ENCODE peak calls at places on chromosomes 12 and 14, in four cellular contexts. D is HepG2, I is K562, K is A549. V is an unnamed sample.

GRCh38 chr14:89572566-89573398 is 155.7 kb upstream of the FOXN3 start:
- DNase-seq in K (no peak), D (no peak), I (no peak), V (no peak)

GRCh38 chr12:14618990-14619389 is 51.3 kb upstream of the PLBD1 start:
- DNase-seq in K (peak), I (peak), D (no peak), V (no peak)

GRCh38 chr12:6089041-6089823 is 35.2 kb downstream of the VWF start:
- DNase-seq in I (no peak), D (peak), K (no peak), V (peak)

GRCh38 chr12:65779091-65779642 is 45.1 kb upstream of the HMGA2 start:
- DNase-seq in K (no peak), D (no peak), I (no peak), V (no peak)

GRCh38 chr14:79578470-79578869 is 632.8 kb downstream of the DIO2 start:
- DNase-seq in D (no peak), I (no peak), K (no peak), V (no peak)

GRCh38 chr12:49874142-49874897 is 29.4 kb downstream of the FAIM2 start:
- DNase-seq in I (no peak), K (no peak), D (no peak), V (no peak)

GRCh38 chr12:26939192-26939832 is 1.0 kb downstream of the FGFR1OP2 start:
- DNase-seq in K (no peak), D (no peak), I (peak), V (no peak)

GRCh38 chr12:26158078-26158764 is 33.4 kb upstream of the BHLHE41 start:
- DNase-seq in I (no peak), K (no peak), D (no peak), V (no peak)

GRCh38 chr12:3967556-3968160 is 94.5 kb upstream of the PARP11 start:
- DNase-seq in D (peak), I (no peak), K (no peak), V (no peak)

GRCh38 chr12:66188584-66189475 is at the start of gene IRAK3:
- DNase-seq in I (no peak), D (no peak), K (no peak), V (peak)

GRCh38 chr14:30779210-30779609 is 95.1 kb upstream of the COCH start:
- DNase-seq in I (no peak), K (no peak), D (no peak), V (no peak)

GRCh38 chr12:76018111-76018510 is 13.5 kb downstream of the PHLDA1 start:
- DNase-seq in K (no peak), I (no peak), D (peak), V (peak)

GRCh38 chr12:69497308-69498026 is 27.3 kb downstream of the FRS2 start:
- DNase-seq in K (no peak), D (no peak), I (no peak), V (no peak)

GRCh38 chr12:69501154-69501895 is 31.1 kb downstream of the FRS2 start:
- DNase-seq in I (no peak), D (no peak), K (no peak), V (no peak)

GRCh38 chr12:69500631-69501030 is 30.4 kb downstream of the FRS2 start:
- DNase-seq in D (no peak), K (no peak), I (no peak), V (no peak)

GRCh38 chr12:69508091-69508490 is 37.9 kb downstream of the FRS2 start:
- DNase-seq in D (no peak), K (no peak), I (no peak), V (no peak)

DNA sequence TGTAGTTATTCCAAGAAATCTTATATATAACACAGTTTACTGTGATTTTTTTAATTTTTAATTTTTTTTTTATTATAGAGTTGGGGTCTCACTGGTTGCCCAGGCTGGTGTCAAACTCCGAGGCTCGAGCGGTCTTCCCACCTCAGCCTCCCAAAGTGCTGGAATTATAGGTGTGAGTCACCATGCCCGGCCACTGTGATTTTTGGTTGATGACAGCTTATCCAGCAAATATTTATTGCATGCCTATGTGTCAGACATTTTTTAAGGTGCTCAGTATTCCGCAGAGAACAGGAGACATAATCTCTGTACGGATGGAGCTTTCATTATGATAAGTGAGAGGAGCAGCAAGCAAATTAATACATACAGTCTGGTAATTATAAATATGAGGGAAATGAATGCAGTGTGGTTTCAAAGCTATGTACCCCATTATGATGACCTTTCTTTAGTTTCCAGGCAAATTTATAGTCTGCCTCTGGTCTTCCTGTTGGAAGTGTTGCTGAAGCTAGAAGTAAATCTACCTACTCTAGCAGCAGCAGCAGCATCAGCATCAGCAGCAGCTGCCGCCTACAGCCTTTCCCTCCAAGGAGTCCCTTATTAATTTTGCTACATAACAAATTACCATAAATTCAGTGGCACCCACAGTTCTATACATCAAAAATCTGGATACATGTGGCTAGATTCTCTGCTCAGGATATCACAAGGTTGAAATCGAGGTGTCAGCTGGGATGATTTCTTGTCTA is 32.3 kb downstream of the FRS2 start:
- DNase-seq in D (no peak), I (no peak), K (no peak), V (no peak)
- TF ChIP-seq NR3C1 in D (no peak), I (no peak), K (no peak), V (no peak)

GRCh38 chr12:12331896-12332295 is 18.1 kb downstream of the MANSC1 start:
- DNase-seq in D (no peak), I (no peak), K (no peak), V (no peak)

GRCh38 chr12:12326262-12326661 is 23.8 kb downstream of the MANSC1 start:
- DNase-seq in K (no peak), D (no peak), I (no peak), V (no peak)

GRCh38 chr12:12323606-12324005 is 26.4 kb downstream of the MANSC1 start:
- DNase-seq in K (no peak), I (no peak), D (no peak), V (no peak)

GRCh38 chr12:12331244-12331771 is 18.7 kb downstream of the MANSC1 start:
- DNase-seq in D (no peak), I (no peak), K (no peak), V (peak)

DNA sequence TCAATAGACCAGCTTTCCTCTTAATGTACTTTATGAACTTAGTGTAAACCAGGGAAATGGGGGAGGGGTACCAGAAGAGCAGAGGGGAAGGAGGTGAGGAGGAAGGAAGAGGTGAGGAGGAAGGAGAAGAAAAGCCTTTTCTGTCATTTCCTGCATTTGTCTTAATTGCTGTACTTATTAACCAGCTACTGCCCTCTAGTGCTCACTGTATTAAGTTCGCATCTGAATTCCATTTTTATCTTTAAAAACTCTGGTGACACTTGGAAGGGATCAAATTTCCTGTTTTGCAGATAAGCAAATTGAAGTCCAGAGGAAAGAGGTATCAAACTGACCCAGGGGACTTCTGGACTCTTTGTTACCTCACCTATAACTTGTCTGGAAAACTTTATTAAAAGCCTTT is 22.2 kb downstream of the MANSC1 start:
- DNase-seq in I (peak), D (peak), K (peak), V (no peak)
- TF ChIP-seq ESRRA in I (no peak), D (no peak), K (no peak), V (no peak)

DNA sequence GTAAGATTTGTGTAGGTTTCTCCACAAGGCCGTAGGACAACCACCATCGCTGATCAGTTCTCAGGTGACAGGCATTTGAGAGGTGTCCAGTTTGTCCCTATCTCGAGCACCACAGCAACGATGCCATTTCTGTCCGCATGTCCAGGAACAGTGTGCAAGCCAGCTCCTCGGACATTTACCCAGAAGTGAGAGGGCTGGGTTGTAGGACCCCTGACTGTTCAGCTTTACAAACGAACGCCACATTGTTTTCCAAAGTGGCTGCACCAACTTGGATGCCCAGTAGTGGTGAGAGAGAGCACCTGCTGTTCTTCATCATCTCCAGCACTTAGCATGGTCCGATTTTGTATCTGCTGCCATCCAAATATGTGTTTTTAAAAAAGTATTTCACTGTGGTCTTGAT is 38.6 kb downstream of the CYP46A1 start:
- DNase-seq in K (no peak), I (no peak), D (no peak), V (no peak)
- TF ChIP-seq NR3C1 in K (no peak), I (no peak), D (no peak), V (no peak)

DNA sequence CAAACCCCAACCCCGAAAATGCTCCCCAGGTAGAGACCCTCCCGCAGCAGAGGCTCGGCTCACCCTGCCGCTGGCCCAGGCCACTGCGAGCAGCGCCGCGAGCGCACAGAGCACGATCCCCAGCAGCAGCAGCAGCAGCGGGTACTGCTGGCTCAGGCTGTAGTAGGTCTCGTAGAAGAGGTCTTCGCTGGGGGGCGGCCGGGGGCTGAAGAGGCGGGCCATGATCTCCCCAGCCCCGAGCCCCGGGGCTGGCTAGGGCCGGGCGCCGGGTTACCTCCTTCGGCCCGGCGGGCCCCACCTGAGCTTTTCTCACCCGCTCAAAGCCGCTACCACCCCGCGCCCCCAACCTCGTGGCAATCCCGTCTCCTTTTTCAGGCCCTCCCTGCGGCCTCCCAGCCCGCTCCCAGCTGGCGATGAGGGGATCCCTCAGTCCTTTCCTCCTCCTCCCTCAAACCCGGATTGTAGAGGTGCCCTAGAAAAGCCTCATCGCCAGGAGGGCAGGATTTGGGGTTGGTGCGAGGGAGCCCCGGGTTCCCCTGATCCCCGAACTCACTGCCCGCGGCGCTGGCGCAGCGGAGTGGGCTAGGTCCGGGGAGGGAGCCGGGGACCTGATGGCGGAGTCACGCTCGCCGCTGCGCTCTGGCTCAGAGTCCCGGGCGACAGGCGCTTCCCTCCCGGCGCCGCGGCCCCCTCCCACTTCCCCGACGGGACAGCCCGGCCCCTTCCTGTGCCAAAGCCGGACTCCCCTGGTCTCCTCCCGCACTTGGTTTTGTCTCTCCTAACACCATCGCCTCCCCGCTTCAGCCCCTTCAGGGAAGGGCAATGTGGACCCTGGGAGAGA is at the start of gene ADCY4:
- DNase-seq in K (no peak), I (no peak), D (no peak), V (peak)
- TF ChIP-seq ESRRA in K (no peak), I (no peak), D (no peak), V (no peak)

GRCh38 chr14:99007795-99008194 is 264.2 kb downstream of the BCL11B start:
- DNase-seq in I (no peak), D (no peak), K (no peak), V (no peak)

GRCh38 chr14:99001241-99001640 is 270.8 kb downstream of the BCL11B start:
- DNase-seq in K (no peak), D (no peak), I (no peak), V (no peak)

GRCh38 chr14:99006271-99006670 is 265.7 kb downstream of the BCL11B start:
- DNase-seq in D (no peak), K (no peak), I (no peak), V (no peak)

GRCh38 chr14:99003646-99004045 is 268.4 kb downstream of the BCL11B start:
- DNase-seq in K (no peak), D (no peak), I (no peak), V (no peak)

DNA sequence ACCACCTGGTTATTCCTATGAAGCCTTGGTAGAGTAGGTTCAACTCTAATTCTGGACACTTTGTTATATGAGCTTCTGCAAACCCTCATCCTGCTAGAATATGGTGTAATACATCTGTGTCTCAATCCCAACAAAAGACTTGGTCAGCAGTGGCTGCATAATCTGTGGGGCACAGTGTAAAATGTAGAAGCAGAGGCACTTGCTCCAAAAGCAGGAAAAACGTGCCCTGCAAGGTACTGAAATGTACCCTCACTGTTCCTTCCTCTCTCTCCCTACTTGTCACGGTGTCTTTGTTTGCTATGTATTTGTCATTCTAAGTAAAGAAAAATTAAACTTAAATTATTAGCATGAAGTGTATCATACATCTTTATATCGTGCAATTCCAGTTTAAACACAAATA is 267.9 kb downstream of the BCL11B start:
- DNase-seq in I (no peak), K (no peak), D (no peak), V (no peak)
- TF ChIP-seq NR3C1 in I (no peak), K (no peak), D (no peak), V (no peak)

GRCh38 chr12:82625523-82625922 is 61.2 kb upstream of the TMTC2 start:
- DNase-seq in I (no peak), D (no peak), K (no peak), V (no peak)

GRCh38 chr12:82627799-82628198 is 58.9 kb upstream of the TMTC2 start:
- DNase-seq in I (no peak), K (peak), D (peak), V (no peak)
- TF ChIP-seq ESRRA in I (no peak), K (no peak), D (no peak), V (no peak)